ENCODE peak calls at places on chromosomes 7 and 10, in nine cellular contexts. N is transverse colon, R is upper lobe of right lung, S is cardiac muscle cell, I is neuronal stem cell, L is prostate gland, K is RWPE1, Z is heart right ventricle, C is SJSA1. A is an unnamed sample.

GRCh38 chr10:6050801-6051445 is 11.2 kb downstream of the IL2RA start:
- DNase-seq in N (peak), K (peak), R (peak), Z (peak), I (no peak), S (peak), C (peak), L (peak), A (no peak)

GRCh38 chr7:38682602-38683001 is 51.4 kb upstream of the AMPH start:
- DNase-seq in S (peak), R (no peak), L (no peak), Z (no peak), N (no peak), I (no peak), K (no peak), C (no peak), A (no peak)

GRCh38 chr7:86598311-86598710 is 45.4 kb upstream of the GRM3 start:
- DNase-seq in C (no peak), R (peak), S (no peak), L (no peak), K (no peak), N (no peak), I (no peak), Z (no peak), A (no peak)

GRCh38 chr10:74683621-74684114 is 142.7 kb upstream of the KAT6B start:
- DNase-seq in L (peak), Z (no peak), S (peak), I (no peak), K (no peak), N (no peak), C (no peak), R (no peak), A (no peak)

GRCh38 chr7:69162931-69163330 is 435.3 kb upstream of the AUTS2 start:
- DNase-seq in R (no peak), L (no peak), S (no peak), I (no peak), Z (no peak), C (no peak), N (no peak), K (no peak), A (no peak)

GRCh38 chr7:117041007-117041406 is 87.7 kb downstream of the ST7 start:
- DNase-seq in Z (no peak), K (no peak), I (no peak), S (no peak), N (no peak), C (no peak), R (no peak), L (no peak), A (no peak)

GRCh38 chr7:19623676-19624075 is 85.2 kb downstream of the POLR1F start:
- DNase-seq in K (no peak), I (no peak), L (no peak), C (no peak), S (peak), N (no peak), Z (no peak), R (no peak), A (no peak)

GRCh38 chr7:139893999-139894398 is 64.9 kb downstream of the TBXAS1 start:
- DNase-seq in K (no peak), I (no peak), L (no peak), C (no peak), Z (no peak), N (no peak), S (no peak), R (no peak), A (no peak)

GRCh38 chr7:74612015-74612829 is 45.3 kb upstream of the GTF2I start:
- DNase-seq in R (peak), K (peak), L (peak), S (peak), Z (peak), C (no peak), N (no peak), I (no peak), A (peak)

GRCh38 chr10:131242007-131242406 is 69.5 kb downstream of the TCERG1L start:
- DNase-seq in S (no peak), R (peak), C (no peak), N (no peak), K (no peak), Z (no peak), L (no peak), I (peak), A (no peak)

GRCh38 chr7:28298870-28299484 is 113.3 kb upstream of the CREB5 start:
- DNase-seq in K (peak), R (no peak), Z (no peak), S (peak), C (no peak), N (no peak), I (peak), L (peak), A (no peak)

GRCh38 chr10:114650266-114650665 is 7.8 kb downstream of the ABLIM1 start:
- DNase-seq in L (no peak), S (no peak), K (no peak), Z (no peak), C (no peak), N (no peak), R (no peak), I (no peak), A (no peak)

GRCh38 chr7:142362349-142362748 is 104.5 kb upstream of the PRSS58 start:
- DNase-seq in I (no peak), Z (no peak), N (no peak), S (no peak), L (no peak), R (no peak), K (no peak), C (no peak), A (no peak)

GRCh38 chr7:2306688-2307087 is 7.6 kb downstream of the SNX8 start:
- DNase-seq in R (no peak), S (no peak), Z (no peak), C (no peak), N (no peak), I (no peak), L (no peak), K (no peak), A (no peak)

GRCh38 chr10:69644658-69645295 is 14.7 kb downstream of the FAM241B start:
- DNase-seq in Z (peak), R (peak), I (peak), K (peak), C (peak), S (peak), L (peak), N (peak), A (no peak)

GRCh38 chr7:29968683-29969457 is 20.7 kb downstream of the SCRN1 start:
- DNase-seq in L (no peak), K (peak), N (no peak), R (no peak), Z (no peak), S (peak), I (no peak), C (peak), A (no peak)

GRCh38 chr7:138538518-138538917 is 78.5 kb downstream of the TRIM24 start:
- DNase-seq in N (no peak), C (no peak), K (no peak), I (no peak), S (peak), L (no peak), R (no peak), Z (no peak), A (no peak)

GRCh38 chr10:133164816-133165555 is 5.0 kb downstream of the KNDC1 start:
- DNase-seq in K (no peak), C (no peak), L (no peak), R (no peak), N (no peak), Z (no peak), I (no peak), S (no peak), A (no peak)

GRCh38 chr7:138962561-138963270 is 18.5 kb downstream of the KIAA1549 start:
- DNase-seq in L (no peak), C (no peak), K (no peak), S (no peak), N (no peak), Z (no peak), R (no peak), I (no peak), A (no peak)

GRCh38 chr10:88270871-88271713 is 312.0 kb downstream of the RNLS start:
- DNase-seq in C (peak), N (no peak), Z (peak), K (peak), S (peak), I (no peak), L (no peak), R (no peak), A (no peak)

GRCh38 chr7:326273-326672 is 36.3 kb downstream of the FOXL3 start:
- DNase-seq in I (no peak), R (no peak), Z (no peak), C (no peak), K (no peak), L (no peak), S (no peak), N (no peak), A (no peak)

GRCh38 chr7:126569402-126569801 is 683.3 kb downstream of the GRM8 start:
- DNase-seq in I (no peak), Z (no peak), R (no peak), S (no peak), L (no peak), C (no peak), N (no peak), K (no peak), A (no peak)

GRCh38 chr7:53900856-53901528 is 641.2 kb upstream of the VSTM2A start:
- DNase-seq in R (no peak), K (no peak), I (no peak), Z (no peak), N (no peak), C (no peak), S (no peak), L (no peak), A (no peak)

GRCh38 chr10:125700355-125700911 is 17.5 kb upstream of the TEX36 start:
- DNase-seq in S (peak), R (no peak), N (no peak), C (no peak), K (no peak), Z (no peak), L (no peak), I (no peak), A (no peak)

GRCh38 chr10:133532871-133533270 is 5.7 kb downstream of the CYP2E1 start:
- DNase-seq in S (no peak), L (no peak), R (no peak), K (no peak), C (no peak), N (no peak), I (no peak), Z (no peak), A (no peak)

GRCh38 chr7:122674502-122674901 is 24.4 kb downstream of the RNF133 start:
- DNase-seq in I (no peak), N (no peak), S (peak), R (no peak), C (no peak), Z (no peak), K (no peak), L (peak), A (no peak)
- H3K27ac ChIP-seq in I (no peak), N (no peak), S (no peak), R (no peak), C (no peak), Z (no peak), K (no peak), L (peak), A (no peak)

DNA sequence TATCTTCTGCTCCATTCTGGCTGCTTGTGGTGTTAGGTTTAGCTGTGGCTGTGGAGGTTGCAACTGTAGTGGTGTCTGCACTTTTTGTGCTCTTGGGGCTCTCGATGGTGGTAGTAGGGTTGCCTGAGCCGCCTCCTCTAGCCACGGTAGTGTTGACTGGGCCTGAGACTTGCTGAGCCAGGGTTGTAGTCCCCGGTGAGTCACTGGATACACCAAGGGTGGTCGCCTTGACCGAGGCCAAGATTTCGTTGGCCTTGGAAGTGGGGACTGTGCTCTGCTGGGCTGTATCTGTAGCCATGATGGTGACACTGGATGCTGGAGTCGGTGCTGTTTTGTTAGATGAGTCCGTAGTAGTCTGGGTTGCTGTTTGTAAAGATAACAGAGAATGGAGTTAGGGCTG is 45.4 kb downstream of the PODXL start:
- DNase-seq in I (no peak), L (no peak), K (no peak), N (no peak), Z (no peak), S (no peak), C (no peak), R (no peak), A (no peak)
- H3K27ac ChIP-seq in I (no peak), L (no peak), K (no peak), N (no peak), Z (peak), S (no peak), C (no peak), R (peak), A (no peak)

DNA sequence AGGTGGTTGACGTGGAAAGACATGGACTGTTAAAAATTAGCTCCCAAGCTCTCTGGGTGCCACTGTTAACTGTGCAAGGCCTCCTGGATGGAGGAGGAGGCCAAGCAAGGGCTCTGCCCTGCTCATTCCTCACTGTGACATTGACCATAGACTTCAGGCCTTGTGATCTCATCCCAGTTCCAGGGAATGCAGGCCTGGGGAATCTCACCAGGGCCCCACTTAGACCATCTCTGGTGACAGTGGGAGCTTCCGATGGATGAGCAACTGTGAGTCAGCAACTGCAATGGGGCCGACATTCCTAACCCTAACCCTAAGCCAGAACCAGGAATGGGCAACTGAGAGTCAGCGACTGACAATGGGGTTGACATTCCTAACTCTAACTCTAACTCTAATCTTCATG is 50.4 kb upstream of the MSMB start:
- DNase-seq in C (no peak), K (no peak), Z (no peak), I (no peak), N (no peak), L (no peak), S (no peak), R (no peak), A (no peak)
- H3K27ac ChIP-seq in C (no peak), K (no peak), Z (no peak), I (no peak), N (no peak), L (no peak), S (peak), R (no peak), A (no peak)

DNA sequence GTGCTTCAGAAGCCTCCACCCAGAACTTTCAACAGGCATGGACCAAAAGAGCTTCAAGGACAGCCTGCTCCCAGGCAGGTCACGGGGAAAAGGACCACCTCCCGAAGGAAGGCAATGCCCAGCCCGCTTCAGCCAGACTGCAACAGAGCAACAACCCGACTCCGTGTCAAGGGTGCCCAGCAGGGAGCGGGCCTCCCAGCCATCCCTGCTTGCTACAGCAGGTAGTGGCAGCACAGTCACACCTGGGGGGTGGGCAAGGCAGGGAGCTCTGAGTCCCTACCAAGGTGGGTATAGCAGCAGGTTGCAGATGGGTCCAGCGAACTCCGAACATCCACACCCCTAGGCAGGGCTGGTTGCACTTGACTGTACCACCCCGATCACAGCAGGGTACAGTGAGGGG is 467.8 kb upstream of the PFKP start:
- DNase-seq in N (no peak), I (no peak), R (no peak), Z (no peak), K (no peak), C (no peak), L (no peak), S (no peak), A (no peak)
- H3K27ac ChIP-seq in N (no peak), I (no peak), R (no peak), Z (no peak), K (no peak), C (no peak), L (no peak), S (no peak), A (no peak)

DNA sequence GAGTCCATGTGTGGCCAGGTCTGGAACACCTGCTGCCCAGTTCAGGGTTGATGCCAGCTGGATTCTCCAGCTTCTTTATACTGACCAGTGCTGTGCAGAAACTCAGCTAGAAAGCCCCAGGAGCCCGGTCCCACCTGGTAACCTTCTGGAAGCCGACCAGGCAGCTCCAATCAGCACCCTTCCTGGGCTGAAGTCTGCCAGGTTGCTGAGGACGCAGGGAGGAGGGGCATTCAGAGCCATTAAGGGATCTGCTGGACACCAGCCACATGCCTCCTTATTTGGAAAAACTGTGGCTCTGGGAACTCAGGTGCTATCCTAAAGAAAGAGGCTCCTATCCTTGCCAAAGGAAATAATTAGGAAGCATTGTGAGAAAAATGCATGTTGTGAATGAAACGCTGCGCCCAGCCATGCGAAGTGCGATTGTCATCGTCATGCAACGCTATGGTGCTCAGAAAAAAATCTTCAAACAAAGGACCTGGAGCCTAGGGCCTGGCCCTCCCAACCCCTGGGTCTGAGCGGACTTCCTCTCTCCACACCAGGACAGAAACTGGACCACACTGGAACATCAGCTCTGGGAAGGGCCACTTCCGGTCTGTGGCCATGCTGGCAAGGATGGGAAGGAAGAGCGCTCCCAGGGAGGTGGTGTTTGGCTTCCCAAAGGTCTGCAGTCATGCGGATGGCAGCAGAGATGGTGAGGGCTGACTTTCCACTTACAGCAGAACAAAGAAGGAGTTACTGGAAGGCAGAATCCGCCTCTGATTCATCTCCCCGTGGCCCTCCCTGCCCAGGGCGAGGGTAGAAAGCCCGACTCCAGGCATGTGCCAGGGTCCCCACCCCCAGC is 90.1 kb downstream of the FAM53B start:
- DNase-seq in K (peak), C (no peak), L (peak), Z (no peak), S (no peak), N (no peak), R (no peak), I (no peak), A (peak)
- H3K27ac ChIP-seq in K (peak), C (no peak), L (peak), Z (peak), S (no peak), N (no peak), R (peak), I (no peak), A (peak)

DNA sequence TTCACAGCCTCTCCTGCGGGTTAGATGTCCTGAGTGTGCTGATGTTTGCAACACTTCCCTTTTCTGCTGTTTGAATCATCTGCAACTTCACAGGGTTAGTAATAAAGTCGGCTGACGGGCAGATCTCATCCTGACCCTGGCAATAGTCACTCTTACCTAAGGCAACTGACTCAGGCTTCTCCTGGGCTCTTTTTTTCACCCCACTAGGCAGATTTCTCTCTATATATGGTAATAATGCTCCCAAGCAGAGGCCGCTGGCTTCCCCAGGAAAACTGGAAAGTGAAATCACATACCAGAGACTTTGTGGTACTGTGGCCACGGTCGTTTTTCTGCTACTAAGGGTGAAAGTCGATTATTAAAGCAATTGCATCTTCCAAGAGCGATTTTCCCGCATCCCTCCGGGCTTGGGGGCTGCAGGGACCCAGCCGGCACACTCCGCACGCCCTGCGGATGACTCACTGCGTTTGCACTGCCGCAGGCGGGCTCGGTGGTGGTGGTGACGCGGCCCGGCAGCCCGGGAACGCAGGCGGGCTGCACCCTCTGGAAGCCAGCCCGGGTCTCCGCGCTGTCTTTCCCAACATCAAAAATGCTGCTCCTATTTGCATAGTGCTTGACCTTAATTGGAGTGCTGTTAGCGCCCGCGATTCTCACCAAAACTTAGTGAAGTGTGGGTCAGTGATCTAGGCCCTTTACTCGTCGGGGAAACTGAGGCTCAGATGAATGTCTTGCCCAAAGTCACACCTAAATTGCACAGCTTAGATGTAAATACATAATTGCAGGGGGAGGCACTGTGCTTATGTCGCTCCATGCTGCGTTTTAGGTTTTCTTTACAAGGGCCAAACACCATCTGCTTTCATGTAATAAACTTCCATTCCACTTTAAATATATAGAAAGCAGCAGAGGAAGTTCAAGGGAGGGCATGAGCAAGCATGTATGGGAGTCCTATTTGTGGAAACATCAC is 47.6 kb upstream of the ITGB1 start:
- DNase-seq in R (peak), N (peak), K (peak), S (peak), I (peak), Z (peak), L (peak), C (peak), A (peak)
- H3K27ac ChIP-seq in R (peak), N (peak), K (peak), S (peak), I (no peak), Z (peak), L (peak), C (peak), A (peak)

DNA sequence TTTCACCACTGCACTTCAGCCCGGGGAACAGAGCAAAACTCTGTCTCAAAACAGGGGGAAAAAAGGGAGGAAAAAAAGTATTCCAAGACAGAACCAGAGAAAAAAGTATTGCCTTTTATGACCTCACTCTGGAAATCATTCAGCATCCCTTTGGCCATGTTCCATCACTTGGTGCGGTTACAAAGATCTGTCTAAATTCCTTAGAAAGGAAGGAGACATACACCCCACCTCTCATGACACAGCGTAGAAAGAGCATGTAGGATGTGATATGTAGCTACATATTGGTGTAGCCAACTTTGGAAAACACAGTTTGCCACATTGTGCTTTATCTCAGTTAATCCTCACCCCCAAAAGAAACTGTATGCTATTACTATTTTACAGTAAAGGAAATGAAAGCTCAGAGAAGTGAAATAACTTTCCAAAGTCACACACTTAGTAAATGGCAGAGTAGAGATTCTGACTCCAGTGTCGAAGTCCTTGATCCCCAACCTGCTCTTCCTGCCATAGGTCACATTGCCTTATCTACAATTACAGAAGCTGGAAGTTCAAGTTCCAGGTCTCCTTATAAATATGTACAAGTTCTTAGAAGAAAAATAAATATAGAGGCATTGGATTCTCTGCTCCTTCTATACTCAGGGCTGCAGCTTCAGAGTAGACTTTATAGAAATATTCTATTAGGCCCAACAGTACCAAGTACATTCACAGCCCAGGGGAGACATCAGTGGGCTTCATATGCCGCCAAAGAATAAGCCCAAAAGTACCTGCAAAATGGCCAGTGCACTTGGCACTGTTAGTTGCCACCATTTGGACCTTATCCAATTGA is 91.6 kb upstream of the KMT2E start:
- DNase-seq in Z (no peak), R (no peak), S (peak), N (no peak), L (no peak), I (no peak), K (no peak), C (no peak), A (no peak)
- H3K27ac ChIP-seq in Z (peak), R (no peak), S (no peak), N (peak), L (peak), I (no peak), K (no peak), C (no peak), A (no peak)